ENCODE peak calls at places on chromosomes 12 and 14, in four cellular contexts. O, B, W and H are unnamed samples.

GRCh38 chr12:87687362-87687761 is 341.8 kb downstream of the C12orf50 start:
- DNase-seq in B (no peak), O (no peak), W (no peak), H (peak; percentile 25)

GRCh38 chr14:59020382-59020781 is 168.1 kb upstream of the DAAM1 start:
- DNase-seq in O (no peak), B (no peak), W (no peak), H (no peak)

GRCh38 chr14:101839236-101839635 is 77.7 kb downstream of the PPP2R5C start:
- DNase-seq in B (no peak), W (peak; percentile 57), O (no peak), H (no peak)

GRCh38 chr14:31341280-31341679 is 79.1 kb downstream of the HEATR5A start:
- DNase-seq in W (no peak), O (no peak), B (no peak), H (no peak)

GRCh38 chr12:58310828-58311273 is 369.5 kb downstream of the ATP23 start:
- DNase-seq in B (no peak), O (peak; percentile 28), W (no peak), H (no peak)

GRCh38 chr12:49098035-49098451 is 3.4 kb upstream of the DHH start:
- DNase-seq in W (no peak), O (peak; percentile 28), B (peak; percentile 88), H (peak; percentile 57)

GRCh38 chr12:88960213-88960878 is 380.1 kb upstream of the KITLG start:
- DNase-seq in O (peak; percentile 59), W (no peak), B (no peak), H (no peak)

GRCh38 chr12:204261-204678 is 9.7 kb downstream of the SLC6A12 start:
- DNase-seq in B (no peak), O (no peak), W (no peak), H (no peak)

GRCh38 chr12:115160290-115161108 is 476.5 kb upstream of the TBX3 start:
- DNase-seq in W (no peak), O (no peak), B (no peak), H (no peak)

GRCh38 chr12:54968181-54968730 is 16.3 kb downstream of the TESPA1 start:
- DNase-seq in O (no peak), B (no peak), W (no peak), H (no peak)

GRCh38 chr12:112165624-112166023 is 40.3 kb downstream of the TRAFD1 start:
- DNase-seq in O (no peak), B (no peak), W (no peak), H (no peak)

GRCh38 chr14:61934385-61934784 is 172.2 kb downstream of the SNAPC1 start:
- DNase-seq in O (no peak), W (no peak), B (no peak), H (no peak)

GRCh38 chr14:69263364-69263763 is 3.4 kb downstream of the GALNT16 start:
- DNase-seq in O (no peak), B (no peak), W (no peak), H (no peak)

GRCh38 chr12:88113871-88114270 is 28.0 kb downstream of the CEP290 start:
- DNase-seq in O (no peak), B (no peak), W (no peak), H (no peak)

GRCh38 chr14:43503508-43503907 is 1003.6 kb downstream of the FSCB start:
- DNase-seq in W (no peak), O (peak; percentile 17), B (no peak), H (no peak)

GRCh38 chr12:40435251-40435650 is 210.5 kb downstream of the LRRK2 start:
- DNase-seq in W (no peak), O (no peak), B (no peak), H (no peak)

GRCh38 chr12:22255097-22255496 is 79.4 kb downstream of the ST8SIA1 start:
- DNase-seq in W (no peak), O (no peak), B (no peak), H (peak; percentile 57)

GRCh38 chr12:22254450-22254849 is 80.1 kb downstream of the ST8SIA1 start:
- DNase-seq in O (no peak), W (no peak), B (no peak), H (no peak)

GRCh38 chr12:22257100-22257499 is 77.4 kb downstream of the ST8SIA1 start:
- DNase-seq in B (no peak), O (no peak), W (no peak), H (no peak)

GRCh38 chr12:22256076-22256475 is 78.4 kb downstream of the ST8SIA1 start:
- DNase-seq in B (no peak), W (no peak), O (no peak), H (no peak)

GRCh38 chr12:22256634-22257033 is 77.9 kb downstream of the ST8SIA1 start:
- DNase-seq in O (no peak), W (no peak), B (no peak), H (no peak)
- TF ChIP-seq YY1 in O (no peak), W (no peak), B (no peak), H (no peak)

DNA sequence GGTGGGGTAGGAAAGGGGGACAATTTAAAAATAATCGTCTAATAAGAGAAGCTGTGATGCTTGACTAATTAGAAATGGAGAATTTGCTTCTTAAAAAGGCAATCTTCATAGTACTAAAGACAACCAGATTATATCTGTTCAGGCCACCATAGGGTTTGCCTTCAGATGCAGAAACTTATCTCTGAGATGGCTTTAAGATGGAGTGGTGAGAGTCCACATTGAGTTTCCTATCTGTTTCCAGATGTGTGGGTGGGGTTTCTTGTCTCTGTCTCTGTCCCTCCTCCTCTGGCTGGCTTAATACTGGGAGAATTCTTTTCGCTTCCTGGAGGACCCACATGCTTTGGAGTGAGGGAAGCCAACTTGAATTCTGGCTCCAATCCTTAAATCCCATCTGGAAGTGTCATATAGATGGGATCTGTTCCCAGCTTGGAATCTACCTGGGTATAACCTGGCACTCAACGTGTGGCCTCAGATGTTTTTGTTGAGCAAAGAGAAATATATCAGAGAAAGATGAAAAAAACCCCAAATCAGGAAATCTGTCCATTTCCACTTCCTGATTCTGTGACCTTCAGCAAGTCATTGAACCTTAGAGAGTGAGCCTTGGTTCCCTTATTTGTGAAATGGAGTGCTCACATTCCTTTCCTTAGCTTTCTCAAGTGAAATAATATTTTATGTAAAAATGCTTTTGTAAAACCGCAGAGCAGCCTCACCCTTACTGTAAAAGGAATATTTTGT is 66.4 kb downstream of the CHST11 start:
- DNase-seq in O (no peak), W (no peak), B (no peak), H (no peak)
- TF ChIP-seq ZNF274 in O (no peak), W (no peak), B (no peak), H (no peak)

GRCh38 chr14:34536951-34537676 is 2.4 kb downstream of the EAPP start:
- DNase-seq in W (no peak), B (no peak), O (no peak), H (no peak)
- TF ChIP-seq SUZ12 in W (no peak), B (no peak), O (no peak), H (no peak)

GRCh38 chr12:80977356-80977755 is 39.6 kb upstream of the LIN7A start:
- DNase-seq in W (no peak), O (no peak), B (no peak), H (no peak)
- TF ChIP-seq YY1 in W (no peak), O (no peak), B (no peak), H (no peak)

GRCh38 chr12:83826112-83826511 is 1086.5 kb downstream of the SLC6A15 start:
- DNase-seq in O (no peak), W (no peak), B (peak; percentile 87), H (peak; percentile 32)

GRCh38 chr12:83827860-83828259 is 1084.7 kb downstream of the SLC6A15 start:
- DNase-seq in W (no peak), B (peak; percentile 51), O (no peak), H (peak; percentile 23)

GRCh38 chr12:83821967-83822366 is 1090.6 kb downstream of the SLC6A15 start:
- DNase-seq in O (no peak), W (no peak), B (no peak), H (no peak)

GRCh38 chr12:83827193-83827592 is 1085.4 kb downstream of the SLC6A15 start:
- DNase-seq in W (no peak), O (no peak), B (no peak), H (no peak)

GRCh38 chr12:83823386-83824045 is 1089.1 kb downstream of the SLC6A15 start:
- DNase-seq in W (no peak), B (peak; percentile 78), O (peak; percentile 27), H (peak; percentile 43)
- TF ChIP-seq ZNF274 in W (no peak), B (no peak), O (no peak), H (no peak)

GRCh38 chr14:65791551-65791981 is 379.0 kb downstream of the FUT8 start:
- DNase-seq in O (no peak), B (no peak), W (peak; percentile 5), H (no peak)

GRCh38 chr14:65790185-65790815 is 377.8 kb downstream of the FUT8 start:
- DNase-seq in B (no peak), W (no peak), O (no peak), H (no peak)

GRCh38 chr14:65794674-65795279 is 382.2 kb downstream of the FUT8 start:
- DNase-seq in B (no peak), W (no peak), O (no peak), H (no peak)

GRCh38 chr14:65788876-65789859 is 376.6 kb downstream of the FUT8 start:
- DNase-seq in B (no peak), W (no peak), O (peak; percentile 3), H (no peak)

DNA sequence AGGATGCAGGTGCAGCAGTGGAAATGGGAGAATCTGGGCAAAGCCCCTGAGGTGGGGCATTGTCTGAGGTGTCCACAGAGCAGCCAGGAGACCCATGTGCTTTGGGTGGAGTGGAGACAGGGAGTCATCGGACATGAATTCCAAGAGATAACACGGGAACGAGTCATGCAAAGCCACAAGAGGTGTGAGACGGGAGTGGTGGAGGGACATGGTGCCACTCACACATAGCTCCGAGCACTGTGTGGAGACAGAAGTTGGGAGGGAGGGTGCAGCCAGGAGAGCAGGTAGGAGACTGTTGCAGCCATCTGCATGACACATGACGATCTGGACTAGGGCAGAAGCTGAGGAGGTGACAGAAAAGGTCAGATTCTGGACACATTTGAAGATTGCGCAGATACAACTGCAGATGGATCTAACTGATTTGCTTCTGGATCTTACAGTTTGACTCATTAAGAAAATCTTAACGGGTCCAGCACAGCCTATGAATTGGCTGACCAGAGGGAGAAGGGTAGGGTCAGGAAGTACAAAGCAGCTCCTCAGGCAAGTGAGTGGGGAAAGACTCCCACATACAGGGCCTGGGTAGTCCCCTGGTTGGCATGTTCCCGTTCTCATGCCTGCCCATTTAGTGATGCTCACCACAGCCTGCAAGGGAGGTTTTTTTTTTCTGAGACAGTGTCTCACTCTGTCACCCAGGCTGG is 379.8 kb downstream of the FUT8 start:
- DNase-seq in W (no peak), O (no peak), B (no peak), H (no peak)
- TF ChIP-seq SUZ12 in W (no peak), O (no peak), B (no peak), H (no peak)

GRCh38 chr12:21502164-21502496 is 541 bp downstream of the GOLT1B start:
- DNase-seq in B (no peak), W (peak; percentile 1), O (peak; percentile 11), H (no peak)

GRCh38 chr12:21502872-21503271 is 1.3 kb downstream of the GOLT1B start:
- DNase-seq in W (no peak), B (no peak), O (no peak), H (no peak)

GRCh38 chr12:21501258-21502163 is at the start of the genes GOLT1B and RECQL:
- DNase-seq in B (peak; percentile 87), W (peak; percentile 98), O (peak; percentile 98), H (peak; percentile 100)

GRCh38 chr12:21499765-21500164 is 1.7 kb downstream of the RECQL start:
- DNase-seq in W (no peak), O (no peak), B (no peak), H (no peak)

GRCh38 chr12:21500786-21501257 is 613 bp downstream of the RECQL start:
- DNase-seq in O (no peak), B (no peak), W (peak; percentile 2), H (no peak)
- TF ChIP-seq YY1 in O (no peak), B (no peak), W (no peak), H (no peak)